ENCODE peak calls at places on chromosomes 13 and 19, in nine cellular contexts. R is type B pancreatic cell; N is stimulated activated CD8-positive, alpha-beta memory T cell treated with anti-CD3 and anti-CD28 coated beads, Interleukin-15, amount 100 ng/mL, for 4 hours; V is fibroblast of pulmonary artery; A is midbrain; Q is NT2/D1; Y is AG04450; Z is stimulated activated naive CD4-positive, alpha-beta T cell; G is uterus. X is an unnamed sample.

GRCh38 chr19:29505034-29505824 is 20.6 kb upstream of the VSTM2B start:
- DNase-seq in R (no peak), N (no peak), V (no peak), A (peak), Q (no peak), Y (no peak), Z (no peak), G (no peak), X (no peak)

GRCh38 chr19:45598267-45599011 is 3.6 kb downstream of the GPR4 start:
- DNase-seq in R (no peak), N (no peak), V (peak), A (no peak), Q (no peak), Y (no peak), Z (peak), G (peak), X (no peak)

GRCh38 chr19:7668842-7669241 is at the start of gene RETN:
- DNase-seq in R (no peak), N (no peak), V (no peak), A (no peak), Q (no peak), Y (no peak), Z (no peak), G (no peak), X (no peak)

GRCh38 chr13:99811067-99811715 is 160.4 kb downstream of the ZIC5 start:
- DNase-seq in R (no peak), N (no peak), V (no peak), A (no peak), Q (no peak), Y (no peak), Z (no peak), G (no peak), X (no peak)

GRCh38 chr19:917323-918151 is at the start of gene KISS1R:
- DNase-seq in R (peak), N (no peak), V (no peak), A (no peak), Q (peak), Y (no peak), Z (peak), G (no peak), X (no peak)

GRCh38 chr19:37329686-37330085 is 41.2 kb upstream of the ZNF527 start:
- DNase-seq in R (no peak), N (no peak), V (peak), A (no peak), Q (no peak), Y (no peak), Z (no peak), G (no peak), X (no peak)

GRCh38 chr13:93727301-93728141 is 500.9 kb downstream of the GPC6 start:
- DNase-seq in R (no peak), N (no peak), V (peak), A (no peak), Q (no peak), Y (no peak), Z (no peak), G (no peak), X (no peak)

GRCh38 chr19:33864311-33864850 is 67.7 kb downstream of the KCTD15 start:
- DNase-seq in R (peak), N (no peak), V (no peak), A (no peak), Q (no peak), Y (no peak), Z (no peak), G (no peak), X (peak)

GRCh38 chr13:22175815-22176214 is 504.9 kb downstream of the FGF9 start:
- DNase-seq in R (no peak), N (no peak), V (no peak), A (no peak), Q (no peak), Y (no peak), Z (no peak), G (no peak), X (no peak)

GRCh38 chr19:12938054-12938535 is 314 bp upstream of the CALR start:
- DNase-seq in R (peak), N (peak), V (peak), A (peak), Q (peak), Y (peak), Z (peak), G (peak), X (peak)

GRCh38 chr13:24076124-24076523 is 84.4 kb upstream of the SPATA13 start:
- DNase-seq in R (no peak), N (no peak), V (no peak), A (peak), Q (no peak), Y (no peak), Z (no peak), G (no peak), X (no peak)

GRCh38 chr19:45249261-45250033 is 1.6 kb upstream of the MARK4 start:
- DNase-seq in R (no peak), N (no peak), V (no peak), A (no peak), Q (no peak), Y (no peak), Z (no peak), G (no peak), X (no peak)

GRCh38 chr13:71274923-71275593 is 591.9 kb downstream of the DACH1 start:
- DNase-seq in R (no peak), N (no peak), V (no peak), A (no peak), Q (no peak), Y (no peak), Z (no peak), G (no peak), X (no peak)

GRCh38 chr19:44722131-44723121 is 23.5 kb downstream of the CEACAM16 start:
- DNase-seq in R (no peak), N (no peak), V (no peak), A (no peak), Q (no peak), Y (no peak), Z (no peak), G (no peak), X (no peak)

GRCh38 chr19:48511800-48512503 is at the start of gene LMTK3:
- DNase-seq in R (no peak), N (peak), V (peak), A (peak), Q (no peak), Y (no peak), Z (peak), G (no peak), X (no peak)

GRCh38 chr13:41577437-41577836 is 120.1 kb downstream of the RGCC start:
- DNase-seq in R (no peak), N (no peak), V (peak), A (peak), Q (no peak), Y (no peak), Z (no peak), G (no peak), X (no peak)

GRCh38 chr19:50358483-50359431 is 6.7 kb downstream of the NAPSA start:
- DNase-seq in R (no peak), N (peak), V (peak), A (peak), Q (no peak), Y (no peak), Z (peak), G (peak), X (no peak)

GRCh38 chr13:41029629-41030028 is 10.5 kb upstream of the ELF1 start:
- DNase-seq in R (no peak), N (no peak), V (no peak), A (no peak), Q (no peak), Y (no peak), Z (no peak), G (no peak), X (no peak)

GRCh38 chr13:28794370-28794769 is 25.8 kb upstream of the MTUS2 start:
- DNase-seq in R (no peak), N (no peak), V (no peak), A (no peak), Q (no peak), Y (no peak), Z (no peak), G (no peak), X (no peak)

GRCh38 chr13:109750376-109750775 is 36.0 kb downstream of the IRS2 start:
- DNase-seq in R (no peak), N (no peak), V (no peak), A (no peak), Q (no peak), Y (no peak), Z (no peak), G (no peak), X (no peak)

GRCh38 chr13:106443625-106444024 is 91.8 kb downstream of the EFNB2 start:
- DNase-seq in R (no peak), N (no peak), V (no peak), A (no peak), Q (no peak), Y (no peak), Z (no peak), G (no peak), X (no peak)

GRCh38 chr19:35063940-35064818 is 22.7 kb downstream of the HPN start:
- DNase-seq in R (no peak), N (no peak), V (peak), A (no peak), Q (no peak), Y (no peak), Z (no peak), G (no peak), X (no peak)

GRCh38 chr19:4909897-4910593 is 744 bp downstream of the UHRF1 start:
- DNase-seq in R (peak), N (peak), V (peak), A (peak), Q (peak), Y (peak), Z (peak), G (peak), X (peak)

GRCh38 chr19:44845612-44846454 is at the start of gene NECTIN2:
- DNase-seq in R (peak), N (peak), V (peak), A (peak), Q (peak), Y (peak), Z (peak), G (peak), X (peak)

GRCh38 chr19:54282706-54283105 is 1.8 kb upstream of the LILRB2 start:
- DNase-seq in R (no peak), N (no peak), V (no peak), A (no peak), Q (no peak), Y (no peak), Z (no peak), G (no peak), X (peak)

GRCh38 chr19:34145741-34146202 is 26.5 kb upstream of the LSM14A start:
- DNase-seq in R (no peak), N (peak), V (peak), A (peak), Q (peak), Y (no peak), Z (peak), G (peak), X (no peak)

GRCh38 chr19:42333018-42333417 is 7.6 kb downstream of the MEGF8 start:
- DNase-seq in R (no peak), N (no peak), V (no peak), A (no peak), Q (no peak), Y (no peak), Z (no peak), G (no peak), X (no peak)

GRCh38 chr13:113145496-113145895 is 13.0 kb upstream of the PROZ start:
- DNase-seq in R (peak), N (no peak), V (no peak), A (no peak), Q (no peak), Y (no peak), Z (no peak), G (no peak), X (peak)

GRCh38 chr13:110431425-110431824 is 124.3 kb downstream of the COL4A2 start:
- DNase-seq in R (no peak), N (no peak), V (no peak), A (no peak), Q (no peak), Y (no peak), Z (no peak), G (no peak), X (no peak)

GRCh38 chr13:57326532-57326931 is 159.5 kb downstream of the PRR20E start:
- DNase-seq in R (no peak), N (no peak), V (no peak), A (no peak), Q (no peak), Y (no peak), Z (no peak), G (no peak), X (no peak)

GRCh38 chr19:8638078-8638619 is 7.7 kb downstream of the NFILZ start:
- DNase-seq in R (no peak), N (no peak), V (peak), A (no peak), Q (no peak), Y (no peak), Z (no peak), G (no peak), X (no peak)

GRCh38 chr19:36136975-36137686 is 2.7 kb upstream of the CAPNS1 start:
- DNase-seq in R (no peak), N (no peak), V (peak), A (no peak), Q (no peak), Y (no peak), Z (no peak), G (peak), X (no peak)

GRCh38 chr13:34011552-34012085 is 193.7 kb downstream of the RFC3 start:
- DNase-seq in R (no peak), N (no peak), V (no peak), A (no peak), Q (no peak), Y (no peak), Z (no peak), G (no peak), X (no peak)

X was measured in mesenteric fat pad.